ENCODE peak calls at places on chromosomes 4 and X, in six cellular contexts. One of them, this sample, is unnamed.

GRCh38 chr4:147853706-147854105 is 121.8 kb downstream of the ARHGAP10 start:
- DNase-seq in CD8-positive, alpha-beta T cell: no peak
- DNase-seq in effector memory CD4-positive, alpha-beta T cell: no peak
- DNase-seq in kidney epithelial cell: no peak
- DNase-seq in foreskin fibroblast: peak
- DNase-seq in choroid plexus epithelial cell: no peak
- DNase-seq in this sample: no peak

GRCh38 chr4:16457944-16458343 is 231.7 kb upstream of the TAPT1 start:
- DNase-seq in CD8-positive, alpha-beta T cell: no peak
- DNase-seq in effector memory CD4-positive, alpha-beta T cell: no peak
- DNase-seq in kidney epithelial cell: peak
- DNase-seq in foreskin fibroblast: no peak
- DNase-seq in choroid plexus epithelial cell: peak
- DNase-seq in this sample: no peak

GRCh38 chr4:159297088-159297487 is 194.2 kb downstream of the RAPGEF2 start:
- DNase-seq in CD8-positive, alpha-beta T cell: no peak
- DNase-seq in effector memory CD4-positive, alpha-beta T cell: no peak
- DNase-seq in kidney epithelial cell: no peak
- DNase-seq in foreskin fibroblast: no peak
- DNase-seq in choroid plexus epithelial cell: peak
- DNase-seq in this sample: no peak

GRCh38 chr4:22099896-22100295 is 151.3 kb upstream of the KCNIP4 start:
- DNase-seq in CD8-positive, alpha-beta T cell: no peak
- DNase-seq in effector memory CD4-positive, alpha-beta T cell: no peak
- DNase-seq in kidney epithelial cell: no peak
- DNase-seq in foreskin fibroblast: peak
- DNase-seq in choroid plexus epithelial cell: peak
- DNase-seq in this sample: peak

GRCh38 chr4:107017681-107018321 is 18.3 kb downstream of the DKK2 start:
- DNase-seq in CD8-positive, alpha-beta T cell: no peak
- DNase-seq in effector memory CD4-positive, alpha-beta T cell: no peak
- DNase-seq in kidney epithelial cell: no peak
- DNase-seq in foreskin fibroblast: no peak
- DNase-seq in choroid plexus epithelial cell: no peak
- DNase-seq in this sample: no peak

GRCh38 chr4:8410066-8410600 is 30.4 kb downstream of the ACOX3 start:
- DNase-seq in CD8-positive, alpha-beta T cell: no peak
- DNase-seq in effector memory CD4-positive, alpha-beta T cell: no peak
- DNase-seq in kidney epithelial cell: no peak
- DNase-seq in foreskin fibroblast: no peak
- DNase-seq in choroid plexus epithelial cell: no peak
- DNase-seq in this sample: no peak

GRCh38 chrX:114774691-114775090 is 190.8 kb downstream of the HTR2C start:
- DNase-seq in CD8-positive, alpha-beta T cell: no peak
- DNase-seq in effector memory CD4-positive, alpha-beta T cell: no peak
- DNase-seq in kidney epithelial cell: no peak
- DNase-seq in foreskin fibroblast: no peak
- DNase-seq in choroid plexus epithelial cell: peak
- DNase-seq in this sample: no peak

GRCh38 chr4:124079174-124079780 is 633.3 kb downstream of the ANKRD50 start:
- DNase-seq in CD8-positive, alpha-beta T cell: no peak
- DNase-seq in effector memory CD4-positive, alpha-beta T cell: no peak
- DNase-seq in kidney epithelial cell: no peak
- DNase-seq in foreskin fibroblast: peak
- DNase-seq in choroid plexus epithelial cell: no peak
- DNase-seq in this sample: peak

DNA sequence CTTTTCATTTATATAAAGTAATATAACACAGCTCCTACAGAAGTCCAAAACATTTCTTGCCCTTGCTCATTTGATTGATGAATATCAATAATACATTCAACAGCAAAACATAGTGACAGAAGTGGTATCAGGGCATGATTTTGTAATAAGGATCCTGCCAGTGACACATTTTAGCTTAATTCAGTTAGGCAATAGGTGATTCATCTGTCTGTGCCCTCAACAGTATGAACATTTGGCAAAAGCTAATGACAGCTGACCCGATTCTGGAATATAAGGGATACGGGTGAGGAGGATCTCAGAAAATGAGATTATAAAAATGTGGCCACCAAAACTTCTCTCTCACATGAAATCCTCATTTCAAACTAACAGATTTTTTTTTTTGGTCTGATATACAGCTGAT is 294.0 kb downstream of the CAMK2D start:
- DNase-seq in CD8-positive, alpha-beta T cell: no peak
- DNase-seq in effector memory CD4-positive, alpha-beta T cell: no peak
- DNase-seq in kidney epithelial cell: no peak
- DNase-seq in foreskin fibroblast: peak
- DNase-seq in choroid plexus epithelial cell: peak
- DNase-seq in this sample: peak
- H3K4me3 ChIP-seq in CD8-positive, alpha-beta T cell: no peak
- H3K4me3 ChIP-seq in effector memory CD4-positive, alpha-beta T cell: no peak
- H3K4me3 ChIP-seq in kidney epithelial cell: no peak
- H3K4me3 ChIP-seq in foreskin fibroblast: peak
- H3K4me3 ChIP-seq in choroid plexus epithelial cell: no peak
- H3K4me3 ChIP-seq in this sample: no peak

DNA sequence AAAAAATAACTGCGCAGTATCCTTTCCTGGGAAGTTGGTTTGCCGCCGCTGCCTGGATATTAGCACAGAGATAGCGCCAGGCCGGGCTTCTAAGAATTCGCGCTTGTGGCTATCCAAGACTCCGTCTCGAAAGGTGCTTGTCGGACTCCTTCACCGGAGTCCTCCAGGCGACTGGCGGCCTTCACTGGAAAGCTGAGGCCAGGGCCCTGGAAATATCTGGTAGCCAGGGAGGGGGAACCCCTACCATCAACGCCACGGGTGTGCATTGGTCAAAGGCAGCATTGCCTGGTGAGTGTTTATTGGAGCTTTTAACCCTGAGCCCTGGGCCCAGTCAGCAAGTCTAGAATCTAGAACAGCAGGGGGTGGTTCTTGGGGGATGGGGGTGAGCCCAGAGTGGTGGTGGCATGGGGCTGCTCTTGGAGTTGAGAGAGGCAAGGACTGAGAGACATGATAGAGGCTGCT is 567 bp upstream of the PIM2 start:
- DNase-seq in CD8-positive, alpha-beta T cell: peak
- DNase-seq in effector memory CD4-positive, alpha-beta T cell: no peak
- DNase-seq in kidney epithelial cell: no peak
- DNase-seq in foreskin fibroblast: no peak
- DNase-seq in choroid plexus epithelial cell: peak
- DNase-seq in this sample: no peak
- H3K4me3 ChIP-seq in CD8-positive, alpha-beta T cell: peak
- H3K4me3 ChIP-seq in effector memory CD4-positive, alpha-beta T cell: peak
- H3K4me3 ChIP-seq in kidney epithelial cell: peak
- H3K4me3 ChIP-seq in foreskin fibroblast: peak
- H3K4me3 ChIP-seq in choroid plexus epithelial cell: peak
- H3K4me3 ChIP-seq in this sample: peak

GRCh38 chr4:6885953-6886557 is 23.6 kb upstream of the TBC1D14 start:
- DNase-seq in CD8-positive, alpha-beta T cell: no peak
- DNase-seq in effector memory CD4-positive, alpha-beta T cell: no peak
- DNase-seq in kidney epithelial cell: peak
- DNase-seq in foreskin fibroblast: peak
- DNase-seq in choroid plexus epithelial cell: peak
- DNase-seq in this sample: peak
- H3K4me3 ChIP-seq in CD8-positive, alpha-beta T cell: no peak
- H3K4me3 ChIP-seq in effector memory CD4-positive, alpha-beta T cell: no peak
- H3K4me3 ChIP-seq in kidney epithelial cell: no peak
- H3K4me3 ChIP-seq in foreskin fibroblast: no peak
- H3K4me3 ChIP-seq in choroid plexus epithelial cell: no peak
- H3K4me3 ChIP-seq in this sample: no peak

GRCh38 chrX:11423362-11423818 is 130.2 kb downstream of the AMELX start:
- DNase-seq in CD8-positive, alpha-beta T cell: no peak
- DNase-seq in effector memory CD4-positive, alpha-beta T cell: no peak
- DNase-seq in kidney epithelial cell: peak
- DNase-seq in foreskin fibroblast: peak
- DNase-seq in choroid plexus epithelial cell: peak
- DNase-seq in this sample: peak
- H3K4me3 ChIP-seq in CD8-positive, alpha-beta T cell: no peak
- H3K4me3 ChIP-seq in effector memory CD4-positive, alpha-beta T cell: no peak
- H3K4me3 ChIP-seq in kidney epithelial cell: no peak
- H3K4me3 ChIP-seq in foreskin fibroblast: no peak
- H3K4me3 ChIP-seq in choroid plexus epithelial cell: no peak
- H3K4me3 ChIP-seq in this sample: no peak

This sample was measured in astrocyte of the spinal cord.